ENCODE peak calls at places on chromosome 3, in five cellular contexts. P is psoas muscle, T is mesendoderm, R is tibial nerve, C is fibroblast of lung. K is an unnamed sample.

GRCh38 chr3:142931222-142931621 is 32.3 kb downstream of the PAQR9 start:
- DNase-seq in P (no peak), T (peak), C (no peak), R (no peak), K (no peak)

GRCh38 chr3:80970292-80970691 is 791.2 kb downstream of the GBE1 start:
- DNase-seq in T (no peak), P (no peak), R (no peak), C (no peak), K (no peak)

GRCh38 chr3:111762535-111762934 is 96.5 kb upstream of the PHLDB2 start:
- DNase-seq in C (peak), T (no peak), P (no peak), R (no peak), K (no peak)

GRCh38 chr3:1079641-1080040 is 13.2 kb upstream of the CNTN6 start:
- DNase-seq in T (no peak), P (no peak), C (no peak), R (no peak), K (no peak)

GRCh38 chr3:106229495-106230278 is 360.9 kb upstream of the CBLB start:
- DNase-seq in P (no peak), C (no peak), R (no peak), T (no peak), K (no peak)

GRCh38 chr3:170585008-170585936 is 603 bp downstream of the SLC7A14 start:
- DNase-seq in T (peak), P (peak), C (no peak), R (no peak), K (no peak)

GRCh38 chr3:149828390-149828789 is 15.4 kb downstream of the RNF13 start:
- DNase-seq in C (no peak), P (no peak), T (no peak), R (no peak), K (no peak)

GRCh38 chr3:150599611-150600297 is 3.4 kb upstream of the SELENOT start:
- DNase-seq in C (peak), R (no peak), T (peak), P (no peak), K (no peak)

GRCh38 chr3:192834428-192834827 is 83.2 kb downstream of the MB21D2 start:
- DNase-seq in C (peak), R (no peak), P (no peak), T (no peak), K (no peak)

GRCh38 chr3:45817788-45818523 is 21.6 kb upstream of the SLC6A20 start:
- DNase-seq in C (peak), P (peak), T (no peak), R (peak), K (no peak)

GRCh38 chr3:150495563-150496168 is 50.6 kb downstream of the SERP1 start:
- DNase-seq in R (peak), C (peak), P (no peak), T (peak), K (no peak)

GRCh38 chr3:20054549-20054987 is 14.3 kb downstream of the KAT2B start:
- DNase-seq in C (peak), T (no peak), R (peak), P (peak), K (peak)

GRCh38 chr3:128274837-128275236 is 121.6 kb downstream of the EEFSEC start:
- DNase-seq in R (no peak), P (no peak), T (peak), C (peak), K (no peak)

GRCh38 chr3:12588039-12588673 is 31.3 kb downstream of the MKRN2 start:
- DNase-seq in C (peak), P (no peak), R (no peak), T (no peak), K (no peak)

GRCh38 chr3:47378869-47379268 is 2.0 kb upstream of the PTPN23 start:
- DNase-seq in C (no peak), R (no peak), T (no peak), P (no peak), K (no peak)

GRCh38 chr3:72938471-72939265 is 50.8 kb downstream of the GXYLT2 start:
- DNase-seq in P (peak), R (peak), C (peak), T (peak), K (no peak)

GRCh38 chr3:78659386-78659987 is 1108.3 kb downstream of the ROBO1 start:
- DNase-seq in P (no peak), C (peak), T (peak), R (peak), K (no peak)

GRCh38 chr3:27127195-27127594 is 242.0 kb downstream of the NEK10 start:
- DNase-seq in T (no peak), C (no peak), R (no peak), P (no peak), K (no peak)

GRCh38 chr3:197259096-197259495 is 39.3 kb downstream of the DLG1 start:
- DNase-seq in R (no peak), T (no peak), P (no peak), C (no peak), K (no peak)

GRCh38 chr3:32082727-32083126 is 23.7 kb upstream of the GPD1L start:
- DNase-seq in R (no peak), P (no peak), C (peak), T (no peak), K (no peak)

GRCh38 chr3:191985691-191986090 is 524.7 kb downstream of the PYDC2 start:
- DNase-seq in C (peak), P (no peak), R (no peak), T (no peak), K (no peak)

GRCh38 chr3:152834354-152835310 is at the start of gene P2RY1:
- DNase-seq in C (peak), R (peak), P (peak), T (peak), K (no peak)

GRCh38 chr3:66121288-66121687 is 82.6 kb upstream of the MAGI1 start:
- DNase-seq in R (no peak), C (peak), T (no peak), P (no peak), K (no peak)

GRCh38 chr3:5194801-5195509 is 7.4 kb downstream of the EDEM1 start:
- DNase-seq in T (peak), R (peak), P (no peak), C (peak), K (peak)

GRCh38 chr3:60827666-60828065 is 423.6 kb downstream of the FHIT start:
- DNase-seq in T (no peak), C (no peak), P (no peak), R (no peak), K (no peak)

GRCh38 chr3:171940250-171940649 is 97.1 kb downstream of the TMEM212 start:
- DNase-seq in C (no peak), P (no peak), R (no peak), T (no peak), K (no peak)

GRCh38 chr3:165753560-165753959 is 83.7 kb downstream of the BCHE start:
- DNase-seq in T (no peak), R (no peak), C (peak), P (no peak), K (no peak)

GRCh38 chr3:52865994-52866393 is 31.2 kb upstream of the MUSTN1 start:
- DNase-seq in P (no peak), T (no peak), C (no peak), R (no peak), K (no peak)

GRCh38 chr3:183984749-183985729 is 32.6 kb downstream of the ABCC5 start:
- DNase-seq in T (peak), R (no peak), C (no peak), P (no peak), K (no peak)
- H3K4me3 ChIP-seq in T (no peak), R (no peak), C (no peak), P (no peak), K (no peak)

DNA sequence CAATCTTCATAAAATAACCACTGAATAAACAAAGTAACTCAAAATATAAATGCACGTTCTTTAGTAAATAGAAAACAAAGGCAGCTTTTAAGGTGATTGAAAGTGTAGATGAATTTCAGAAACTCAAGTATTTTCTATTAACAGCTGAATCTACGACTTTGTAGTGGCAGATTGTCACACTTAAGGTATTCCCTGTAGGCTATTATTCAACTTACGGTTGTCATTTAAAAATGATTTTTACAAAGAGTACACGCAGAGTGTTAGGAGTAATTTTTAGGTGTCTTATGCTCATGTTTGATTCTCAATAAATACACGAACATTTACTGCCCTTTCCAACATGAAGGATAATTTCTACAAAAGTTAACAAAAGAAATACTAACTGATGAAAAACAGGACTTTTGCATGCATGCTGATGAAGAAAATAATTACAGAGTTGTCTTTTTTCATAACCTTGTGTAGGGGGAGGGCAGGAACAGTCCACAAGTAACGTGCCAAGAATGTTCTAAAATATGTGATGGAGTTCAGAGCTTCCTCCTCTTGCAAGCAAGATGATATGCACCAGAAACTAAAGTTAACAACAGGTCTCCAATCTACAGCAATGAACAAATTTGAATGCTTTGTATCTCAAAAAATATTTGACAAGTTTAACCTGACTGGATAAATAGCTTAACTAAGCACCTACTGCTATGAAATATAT is 16.7 kb downstream of the DCBLD2 start:
- DNase-seq in C (peak), T (no peak), R (no peak), P (no peak), K (no peak)
- H3K27ac ChIP-seq in C (no peak), T (no peak), R (no peak), P (no peak), K (no peak)

GRCh38 chr3:156677120-156677479 is 2.7 kb downstream of the TIPARP start:
- DNase-seq in C (no peak), T (no peak), P (no peak), R (no peak), K (peak)
- H3K4me3 ChIP-seq in C (peak), T (no peak), P (peak), R (no peak), K (no peak)

DNA sequence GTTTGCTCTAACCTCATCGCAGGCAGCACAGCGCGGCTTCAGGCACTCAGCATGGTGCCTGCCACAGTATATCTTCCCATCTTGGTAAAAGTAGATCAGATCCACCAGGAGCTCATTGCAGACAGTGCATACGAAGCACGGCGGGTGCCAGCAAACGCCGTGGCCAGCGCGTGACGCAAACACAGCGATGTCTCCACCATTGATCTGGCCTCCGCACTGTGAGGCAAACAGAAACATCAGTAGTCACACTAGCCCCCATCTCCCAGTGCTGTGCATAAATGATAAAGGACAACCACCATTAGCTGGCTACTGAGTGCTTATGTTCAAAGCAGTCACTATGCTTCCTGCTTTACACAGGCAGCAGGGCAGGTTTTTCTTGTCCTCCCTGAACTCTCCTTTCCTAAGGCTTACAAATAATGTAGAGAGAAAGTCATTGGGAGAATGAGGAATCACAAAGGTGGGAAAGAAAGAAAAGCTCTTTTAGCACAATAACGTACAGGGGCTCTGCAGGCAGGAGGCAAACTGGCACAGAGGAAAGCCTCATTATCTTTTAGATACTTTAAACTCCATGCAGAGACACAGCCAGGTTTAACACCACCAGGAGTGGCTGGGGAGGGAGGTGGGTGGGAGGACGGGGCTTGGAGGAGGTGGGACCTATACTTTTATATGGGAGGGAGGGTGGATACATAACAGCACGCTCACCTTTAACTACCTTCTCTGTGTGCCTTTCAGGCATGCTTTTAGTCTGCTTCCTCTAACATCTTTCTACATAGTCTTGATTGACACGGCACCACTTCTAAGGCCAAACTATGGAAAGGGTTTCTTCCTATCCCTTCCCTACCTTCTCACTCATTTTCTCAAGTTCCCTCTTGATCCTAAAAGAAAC is 67.9 kb downstream of the PRICKLE2 start:
- DNase-seq in P (no peak), C (no peak), R (no peak), T (no peak), K (no peak)
- H3K27ac ChIP-seq in P (no peak), C (no peak), R (no peak), T (no peak), K (no peak)

DNA sequence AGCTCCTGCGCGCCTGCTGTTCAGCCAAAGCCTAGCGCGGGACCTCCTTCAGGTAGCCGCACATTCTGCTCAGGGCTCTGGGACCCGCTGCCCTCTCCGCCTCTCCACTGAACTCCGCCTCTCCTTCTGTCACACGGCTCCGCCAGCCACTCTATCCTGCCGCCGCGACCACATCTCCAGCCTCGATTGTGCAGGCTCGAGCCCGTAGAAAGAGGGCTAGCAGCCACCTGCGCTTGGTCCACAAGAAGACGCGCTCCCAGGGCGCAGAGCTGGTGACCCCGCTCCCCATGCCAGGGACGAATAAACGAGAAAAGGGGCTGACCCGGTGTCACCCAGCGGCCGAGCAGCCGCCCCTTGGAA is 1.1 kb upstream of the VIPR1 start:
- DNase-seq in C (no peak), P (no peak), R (no peak), T (peak), K (no peak)
- H3K4me3 ChIP-seq in C (no peak), P (peak), R (peak), T (peak), K (peak)

GRCh38 chr3:42804113-42804830 is at the start of gene HIGD1A:
- DNase-seq in P (peak), R (peak), C (peak), T (peak), K (peak)
- H3K27ac ChIP-seq in P (peak), R (peak), C (peak), T (peak), K (peak)

GRCh38 chr3:194526164-194526563 is 39.4 kb upstream of the ATP13A3 start:
- DNase-seq in C (no peak), R (no peak), T (no peak), P (no peak), K (no peak)
- H3K4me3 ChIP-seq in C (no peak), R (no peak), T (no peak), P (no peak), K (no peak)

DNA sequence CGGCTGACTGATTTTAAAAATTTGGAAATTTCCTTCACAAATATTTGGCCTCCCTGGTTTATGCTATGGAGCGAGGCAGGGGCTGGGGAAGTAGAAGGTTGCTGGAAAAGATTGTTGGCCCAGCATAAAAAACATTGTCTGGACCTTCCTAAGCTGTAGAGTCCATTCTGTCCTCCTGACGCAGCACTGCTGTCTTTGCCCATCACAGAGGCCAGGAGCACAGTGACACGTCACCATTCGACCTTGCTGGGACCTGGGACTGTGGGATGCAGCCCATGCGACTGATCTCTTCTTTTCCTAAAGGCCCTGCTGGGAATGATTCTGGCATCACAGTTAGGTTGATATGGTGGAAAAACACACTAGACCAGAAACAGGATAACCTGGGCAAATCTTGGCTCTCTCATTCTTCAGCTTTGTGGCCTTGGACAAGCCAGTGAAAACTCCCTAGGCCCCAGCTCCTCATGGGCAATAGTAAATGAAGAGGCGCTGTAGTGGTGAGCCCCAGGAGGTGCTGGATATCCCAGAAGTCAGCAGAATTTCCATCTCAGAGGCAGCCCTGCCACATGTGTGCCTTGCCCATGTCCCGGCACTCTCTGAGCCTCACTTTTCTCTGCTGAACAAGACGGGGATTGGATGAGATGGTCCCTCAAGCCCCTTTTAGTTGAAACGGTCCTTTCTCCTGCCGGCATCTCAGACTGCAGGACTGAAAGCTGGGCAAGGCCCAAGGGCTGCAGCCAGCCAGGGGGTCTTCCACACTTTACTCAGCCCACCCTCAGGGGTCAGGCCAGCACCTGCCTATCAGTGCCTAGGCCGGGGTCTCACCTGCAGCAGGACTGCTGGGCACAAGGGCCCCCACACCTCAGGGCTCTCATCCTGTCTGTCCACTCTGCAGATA is 69.6 kb downstream of the SENP2 start:
- DNase-seq in C (no peak), T (no peak), R (no peak), P (no peak), K (no peak)
- H3K27ac ChIP-seq in C (peak), T (no peak), R (peak), P (no peak), K (no peak)

GRCh38 chr3:186077466-186077865 is 31.4 kb downstream of the ETV5 start:
- DNase-seq in C (no peak), T (no peak), R (no peak), P (no peak), K (no peak)
- H3K4me3 ChIP-seq in C (no peak), T (no peak), R (no peak), P (no peak), K (no peak)

GRCh38 chr3:114983248-114983647 is 163.8 kb downstream of the ZBTB20 start:
- DNase-seq in P (no peak), T (no peak), C (no peak), R (no peak), K (no peak)
- H3K27ac ChIP-seq in P (no peak), T (no peak), C (no peak), R (no peak), K (no peak)

K was measured in effector memory CD4-positive, alpha-beta T cell.